ENCODE peak calls at places on chromosome 12, in seven cellular contexts. Y is H1, H is SK-N-SH, S is GM12892, I is K562, G is GM12878, C is HepG2. F is an unnamed sample.

GRCh38 chr12:82028772-82029171 is 269.6 kb upstream of the PPFIA2 start:
- DNase-seq in Y (no peak), H (no peak), S (no peak), I (no peak), G (no peak), C (no peak), F (no peak)

GRCh38 chr12:111406474-111407370 is 999 bp downstream of the SH2B3 start:
- DNase-seq in Y (no peak), H (peak), S (no peak), I (no peak), G (no peak), C (no peak), F (no peak)

GRCh38 chr12:62642509-62642908 is 175.9 kb downstream of the MON2 start:
- DNase-seq in Y (no peak), H (no peak), S (no peak), I (no peak), G (no peak), C (no peak), F (no peak)

GRCh38 chr12:131425468-131425867 is 285.4 kb upstream of the SFSWAP start:
- DNase-seq in Y (no peak), H (no peak), S (no peak), I (no peak), G (no peak), C (no peak), F (no peak)

GRCh38 chr12:110869803-110870202 is 23.0 kb downstream of the CCDC63 start:
- DNase-seq in Y (no peak), H (no peak), S (no peak), I (no peak), G (no peak), C (no peak), F (no peak)

GRCh38 chr12:5376591-5377207 is 55.2 kb upstream of the NTF3 start:
- DNase-seq in Y (no peak), H (no peak), S (no peak), I (no peak), G (no peak), C (no peak), F (no peak)

GRCh38 chr12:123843912-123844748 is 82.0 kb downstream of the DNAH10 start:
- DNase-seq in Y (no peak), H (no peak), S (no peak), I (no peak), G (no peak), C (no peak), F (no peak)

GRCh38 chr12:1845886-1846285 is 25.5 kb downstream of the LRTM2 start:
- DNase-seq in Y (peak), H (no peak), S (no peak), I (no peak), G (no peak), C (no peak), F (no peak)

GRCh38 chr12:132486576-132486975 is 3.4 kb upstream of the FBRSL1 start:
- DNase-seq in Y (no peak), H (no peak), S (no peak), I (no peak), G (no peak), C (no peak), F (no peak)

GRCh38 chr12:16062611-16063010 is 151.5 kb downstream of the DERA start:
- DNase-seq in Y (no peak), H (no peak), S (no peak), I (no peak), G (no peak), C (no peak), F (no peak)

GRCh38 chr12:13093850-13094225 is 9.6 kb downstream of the GSG1 start:
- DNase-seq in Y (no peak), H (no peak), S (no peak), I (no peak), G (no peak), C (no peak), F (no peak)

GRCh38 chr12:42590324-42590934 is 883 bp upstream of the PRICKLE1 start:
- DNase-seq in Y (peak), H (peak), S (no peak), I (no peak), G (no peak), C (no peak), F (no peak)

GRCh38 chr12:84994436-84994835 is 41.6 kb downstream of the TSPAN19 start:
- DNase-seq in Y (no peak), H (no peak), S (no peak), I (no peak), G (no peak), C (no peak), F (no peak)

GRCh38 chr12:97075583-97076268 is 168.7 kb downstream of the NEDD1 start:
- DNase-seq in Y (no peak), H (no peak), S (no peak), I (no peak), G (no peak), C (no peak), F (no peak)

GRCh38 chr12:85627584-85627983 is 208.6 kb downstream of the RASSF9 start:
- DNase-seq in Y (no peak), H (no peak), S (no peak), I (no peak), G (no peak), C (no peak), F (no peak)

GRCh38 chr12:118103231-118103600 is 595 bp downstream of the VSIG10 start:
- DNase-seq in Y (peak), H (no peak), S (no peak), I (no peak), G (no peak), C (no peak), F (no peak)

GRCh38 chr12:112823582-112824149 is 32.1 kb downstream of the RPH3A start:
- DNase-seq in Y (no peak), H (no peak), S (no peak), I (no peak), G (no peak), C (no peak), F (no peak)

GRCh38 chr12:14691560-14691959 is 4.8 kb downstream of the GUCY2C start:
- DNase-seq in Y (no peak), H (no peak), S (no peak), I (no peak), G (no peak), C (no peak), F (no peak)

GRCh38 chr12:121797937-121798801 is 4.7 kb upstream of the RHOF start:
- DNase-seq in Y (no peak), H (peak), S (no peak), I (peak), G (no peak), C (no peak), F (no peak)

GRCh38 chr12:117900561-117900960 is 68.2 kb downstream of the KSR2 start:
- DNase-seq in Y (no peak), H (no peak), S (no peak), I (no peak), G (no peak), C (no peak), F (no peak)

GRCh38 chr12:120194534-120195395 is at the start of gene GCN1:
- DNase-seq in Y (peak), H (peak), S (peak), I (peak), G (no peak), C (peak), F (peak)

GRCh38 chr12:49548822-49549648 is 10.2 kb downstream of the KCNH3 start:
- DNase-seq in Y (peak), H (peak), S (peak), I (peak), G (no peak), C (no peak), F (no peak)

GRCh38 chr12:107379852-107380567 is 286.7 kb upstream of the CRY1 start:
- DNase-seq in Y (no peak), H (no peak), S (no peak), I (no peak), G (no peak), C (peak), F (no peak)

GRCh38 chr12:113622410-113622809 is 150.7 kb upstream of the LHX5 start:
- DNase-seq in Y (no peak), H (no peak), S (no peak), I (peak), G (no peak), C (no peak), F (no peak)

GRCh38 chr12:114269153-114269552 is 136.8 kb downstream of the TBX5 start:
- DNase-seq in Y (no peak), H (no peak), S (no peak), I (no peak), G (no peak), C (no peak), F (no peak)

GRCh38 chr12:98656289-98657101 is 11.4 kb downstream of the APAF1 start:
- DNase-seq in Y (no peak), H (no peak), S (no peak), I (peak), G (no peak), C (no peak), F (no peak)

GRCh38 chr12:104354167-104354867 is 50.8 kb downstream of the EID3 start:
- DNase-seq in Y (peak), H (no peak), S (no peak), I (no peak), G (no peak), C (no peak), F (no peak)
- TF ChIP-seq TAF1 in Y (no peak), H (no peak), S (no peak), I (no peak), G (no peak), C (no peak), F (no peak)

DNA sequence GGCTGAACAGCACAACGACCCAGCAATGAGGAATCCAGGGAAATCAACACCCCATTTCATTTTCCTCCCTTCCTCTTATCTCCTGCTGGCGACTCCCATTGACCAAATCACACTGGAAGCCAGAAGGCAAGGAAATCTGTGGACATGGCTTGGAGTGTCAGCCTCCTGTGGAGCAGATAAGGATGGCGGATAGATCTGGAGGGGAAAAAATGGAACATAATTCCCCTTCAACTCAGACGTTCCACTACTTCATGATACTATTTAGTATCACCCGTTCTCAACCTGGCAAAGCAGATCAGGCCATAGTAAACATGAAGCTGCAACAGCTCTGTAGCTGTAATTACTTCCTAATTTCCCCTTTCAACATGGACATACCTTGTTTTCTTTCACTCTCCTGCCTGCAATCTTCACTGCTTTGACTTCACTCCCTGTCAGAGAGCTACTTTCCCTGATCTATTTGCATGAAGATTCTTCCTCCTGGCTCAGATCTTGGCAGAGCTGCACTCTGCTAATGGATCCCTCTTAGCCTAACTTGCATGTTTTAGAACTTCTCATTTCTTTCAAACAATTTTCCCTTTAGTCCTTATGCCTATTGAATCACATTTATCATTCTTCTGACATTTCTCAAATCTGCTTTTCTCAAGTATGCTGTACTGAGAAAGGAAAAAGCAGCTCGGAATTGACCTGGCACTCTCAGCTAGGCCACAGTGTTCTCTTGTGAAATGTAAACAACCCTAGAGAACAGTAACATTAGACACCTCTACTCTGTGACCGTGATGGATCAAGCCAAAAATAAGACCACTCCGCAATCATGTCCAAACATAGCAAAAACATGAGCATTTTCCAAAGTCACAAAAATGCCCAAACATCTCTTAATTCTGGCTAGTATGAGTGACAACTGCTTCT is 135.1 kb downstream of the ETNK1 start:
- DNase-seq in Y (no peak), H (no peak), S (no peak), I (no peak), G (no peak), C (no peak), F (no peak)
- TF ChIP-seq POLR2AphosphoS5 in Y (no peak), H (no peak), S (no peak), I (no peak), G (no peak), C (no peak), F (no peak)

GRCh38 chr12:28882444-28882843 is 266.6 kb upstream of the FAR2 start:
- DNase-seq in Y (no peak), H (no peak), S (no peak), I (no peak), G (no peak), C (no peak), F (no peak)
- TF ChIP-seq TAF1 in Y (no peak), H (no peak), S (no peak), I (no peak), G (no peak), C (no peak), F (no peak)

DNA sequence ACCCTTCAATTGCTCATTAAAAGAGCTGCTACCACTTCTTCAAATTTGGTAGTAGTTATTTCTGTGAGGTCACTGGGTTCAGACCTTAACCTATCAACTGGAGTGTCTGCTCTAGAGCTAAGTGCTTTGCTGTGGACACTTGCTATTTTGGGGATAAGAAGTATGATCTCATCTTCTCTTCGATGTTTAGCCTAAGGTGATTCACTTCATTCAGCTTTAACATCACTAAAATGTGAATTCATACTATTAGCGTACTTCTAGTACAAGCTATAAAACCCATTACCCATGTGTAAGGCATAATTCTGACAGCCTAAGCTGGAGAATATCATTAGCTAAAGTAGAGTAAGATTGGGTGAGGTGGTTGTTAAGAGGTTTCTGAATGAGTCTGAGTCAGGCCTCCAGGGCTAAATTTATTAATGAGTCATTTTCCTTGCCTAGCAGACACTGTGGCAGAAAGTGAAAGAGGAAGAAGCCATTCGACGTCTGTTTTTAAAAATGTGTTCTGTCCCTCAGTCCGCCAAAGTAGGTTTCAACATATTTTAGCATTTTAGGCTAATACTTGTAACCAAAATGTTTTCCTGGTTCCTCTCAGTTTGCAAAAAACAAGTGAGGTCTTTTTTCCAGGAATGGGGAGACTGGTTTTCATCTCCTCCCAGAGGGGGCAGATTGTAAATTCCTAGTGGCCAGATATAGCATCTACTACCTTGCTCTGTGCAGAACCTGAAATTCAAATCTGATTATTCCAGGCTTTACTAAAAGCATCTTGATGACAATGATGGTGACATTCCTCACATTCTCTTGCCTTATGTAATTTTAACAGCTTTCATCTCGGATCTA is 103.6 kb downstream of the SSPN start:
- DNase-seq in Y (no peak), H (peak), S (peak), I (peak), G (peak), C (no peak), F (peak)
- TF ChIP-seq POLR2AphosphoS5 in Y (no peak), H (peak), S (no peak), I (no peak), G (no peak), C (no peak), F (no peak)

GRCh38 chr12:52390739-52391617 is 5.5 kb upstream of the KRT84 start:
- DNase-seq in Y (peak), H (peak), S (no peak), I (peak), G (no peak), C (peak), F (no peak)

GRCh38 chr12:52391618-52392002 is 6.2 kb upstream of the KRT84 start:
- DNase-seq in Y (no peak), H (peak), S (no peak), I (no peak), G (no peak), C (no peak), F (no peak)

GRCh38 chr12:52392465-52393007 is 7.1 kb upstream of the KRT84 start:
- DNase-seq in Y (no peak), H (no peak), S (no peak), I (no peak), G (no peak), C (no peak), F (no peak)

GRCh38 chr12:52387859-52388258 is 2.4 kb upstream of the KRT84 start:
- DNase-seq in Y (no peak), H (no peak), S (no peak), I (no peak), G (no peak), C (no peak), F (no peak)

DNA sequence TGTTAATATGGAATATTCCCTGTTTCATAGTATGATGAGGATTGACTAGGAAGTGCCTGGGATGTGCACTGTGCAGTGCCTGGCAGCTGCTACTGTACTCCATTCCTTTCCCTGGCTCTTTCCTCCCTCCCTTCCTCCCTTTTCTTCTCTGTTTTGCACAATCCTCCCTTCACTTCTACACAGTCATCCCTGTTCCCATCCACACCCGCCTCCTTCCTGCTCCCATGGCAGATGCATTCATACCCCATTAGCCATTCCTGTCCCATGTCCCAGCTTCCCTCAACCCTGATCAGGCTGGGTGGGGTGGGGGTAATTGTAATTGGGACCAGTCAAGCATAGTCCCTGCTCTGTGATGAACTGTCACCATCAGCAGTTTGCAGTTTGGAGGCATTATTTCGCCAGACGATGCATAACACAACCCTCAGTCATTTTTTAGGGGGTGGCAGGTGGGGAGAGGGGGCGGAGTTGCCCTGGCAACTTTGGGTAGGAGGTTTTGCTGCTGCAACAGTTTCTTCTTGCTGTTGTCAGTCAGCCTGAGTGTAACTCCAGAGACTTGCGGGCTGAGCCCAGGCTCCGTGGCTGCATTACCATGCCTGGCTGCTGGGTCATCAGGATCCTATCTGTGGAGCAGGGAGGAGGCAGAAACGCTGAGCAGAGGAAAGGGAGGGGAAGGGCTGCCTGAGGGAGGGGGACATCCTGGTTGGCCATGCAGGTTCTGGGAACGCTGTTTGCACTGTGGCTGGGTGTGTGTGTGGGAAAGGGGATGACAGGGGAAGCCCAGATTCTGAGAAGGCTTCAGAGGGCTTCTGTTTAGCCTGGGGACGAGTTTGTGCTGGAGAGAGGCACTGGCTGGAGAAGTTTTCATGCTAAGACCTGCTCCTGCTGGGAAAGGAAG is 4.1 kb upstream of the KRT84 start:
- DNase-seq in Y (no peak), H (no peak), S (no peak), I (no peak), G (no peak), C (no peak), F (no peak)
- TF ChIP-seq TAF1 in Y (no peak), H (no peak), S (no peak), I (no peak), G (no peak), C (no peak), F (no peak)

GRCh38 chr12:59858508-59858907 is 262.7 kb downstream of the SLC16A7 start:
- DNase-seq in Y (no peak), H (no peak), S (no peak), I (no peak), G (no peak), C (peak), F (no peak)

GRCh38 chr12:59861635-59862034 is 265.8 kb downstream of the SLC16A7 start:
- DNase-seq in Y (no peak), H (no peak), S (no peak), I (no peak), G (no peak), C (no peak), F (no peak)
- TF ChIP-seq POLR2AphosphoS5 in Y (no peak), H (no peak), S (no peak), I (no peak), G (no peak), C (no peak), F (no peak)

F was measured in GM12891.